ENCODE peak calls at places on chromosomes 1 and 21, in four cellular contexts. M, Q, B and Z are unnamed samples.
A peak's percentile ranks its signal among the peaks of the same experiment; 100 is the strongest.

GRCh38 chr1:5936621-5937372 is 55.4 kb downstream of the NPHP4 start:
- DNase-seq in M (peak; percentile 24), Q (no peak), B (no peak), Z (no peak)

GRCh38 chr1:52727114-52727586 is 897 bp downstream of the ZYG11B start:
- DNase-seq in M (no peak), Q (no peak), B (no peak), Z (no peak)

GRCh38 chr1:46406881-46407608 is 12.9 kb downstream of the FAAH start:
- DNase-seq in M (no peak), Q (no peak), B (no peak), Z (peak; percentile 27)

GRCh38 chr1:10001016-10001665 is 4.1 kb downstream of the RBP7 start:
- DNase-seq in M (no peak), Q (no peak), B (no peak), Z (no peak)

GRCh38 chr1:43152866-43153265 is 19.2 kb downstream of the EBNA1BP2 start:
- DNase-seq in M (no peak), Q (no peak), B (no peak), Z (no peak)

GRCh38 chr1:93179886-93180722 is at the start of gene TMED5:
- DNase-seq in M (peak; percentile 91), Q (peak; percentile 95), B (peak; percentile 90), Z (peak; percentile 96)

GRCh38 chr1:29655945-29656866 is 419.9 kb downstream of the PTPRU start:
- DNase-seq in M (peak; percentile 69), Q (no peak), B (no peak), Z (no peak)

GRCh38 chr1:8422439-8423133 is 104.7 kb downstream of the SLC45A1 start:
- DNase-seq in M (no peak), Q (no peak), B (no peak), Z (no peak)

GRCh38 chr1:52599236-52599635 is 2.9 kb upstream of the GPX7 start:
- DNase-seq in M (no peak), Q (no peak), B (no peak), Z (no peak)

GRCh38 chr21:23694396-23694795 is 1912.9 kb downstream of the MRPL39 start:
- DNase-seq in M (no peak), Q (no peak), B (no peak), Z (no peak)

GRCh38 chr21:35284199-35284598 is 235.1 kb upstream of the RUNX1 start:
- DNase-seq in M (no peak), Q (no peak), B (no peak), Z (no peak)

GRCh38 chr1:116340506-116341240 is 32.4 kb upstream of the ATP1A1 start:
- DNase-seq in M (no peak), Q (no peak), B (no peak), Z (no peak)

GRCh38 chr1:101511501-101511900 is 274.7 kb downstream of the S1PR1 start:
- DNase-seq in M (no peak), Q (no peak), B (no peak), Z (no peak)

GRCh38 chr1:17826165-17826488 is 71.0 kb downstream of the ACTL8 start:
- DNase-seq in M (peak; percentile 90), Q (peak; percentile 5), B (no peak), Z (peak; percentile 23)

GRCh38 chr1:67843335-67843734 is 10.1 kb upstream of the GNG12 start:
- DNase-seq in M (no peak), Q (no peak), B (no peak), Z (no peak)

GRCh38 chr1:15707239-15707940 is 23.3 kb downstream of the PLEKHM2 start:
- DNase-seq in M (no peak), Q (no peak), B (no peak), Z (no peak)

GRCh38 chr21:30345014-30345413 is 3.4 kb downstream of the KRTAP23-1 start:
- DNase-seq in M (no peak), Q (no peak), B (no peak), Z (no peak)

GRCh38 chr21:16302851-16303282 is 573.1 kb downstream of the USP25 start:
- DNase-seq in M (no peak), Q (no peak), B (no peak), Z (no peak)

GRCh38 chr21:16551101-16551695 is 821.4 kb downstream of the USP25 start:
- DNase-seq in M (no peak), Q (no peak), B (no peak), Z (peak; percentile 15)

GRCh38 chr1:5637171-5637570 is 355.1 kb downstream of the NPHP4 start:
- DNase-seq in M (no peak), Q (no peak), B (no peak), Z (no peak)

GRCh38 chr1:114128293-114128692 is 25.4 kb downstream of the SYT6 start:
- DNase-seq in M (no peak), Q (no peak), B (no peak), Z (no peak)

GRCh38 chr1:209860293-209860881 is 32.6 kb downstream of the UTP25 start:
- DNase-seq in M (peak; percentile 82), Q (peak; percentile 72), B (no peak), Z (peak; percentile 96)

GRCh38 chr1:114282751-114283403 is 129.2 kb upstream of the SYT6 start:
- DNase-seq in M (peak; percentile 93), Q (peak; percentile 80), B (peak; percentile 36), Z (peak; percentile 97)

GRCh38 chr1:195326325-195326724 is 1281.9 kb downstream of the KCNT2 start:
- DNase-seq in M (no peak), Q (no peak), B (no peak), Z (no peak)

GRCh38 chr1:9203623-9204022 is 31.0 kb upstream of the H6PD start:
- DNase-seq in M (no peak), Q (no peak), B (no peak), Z (no peak)

DNA sequence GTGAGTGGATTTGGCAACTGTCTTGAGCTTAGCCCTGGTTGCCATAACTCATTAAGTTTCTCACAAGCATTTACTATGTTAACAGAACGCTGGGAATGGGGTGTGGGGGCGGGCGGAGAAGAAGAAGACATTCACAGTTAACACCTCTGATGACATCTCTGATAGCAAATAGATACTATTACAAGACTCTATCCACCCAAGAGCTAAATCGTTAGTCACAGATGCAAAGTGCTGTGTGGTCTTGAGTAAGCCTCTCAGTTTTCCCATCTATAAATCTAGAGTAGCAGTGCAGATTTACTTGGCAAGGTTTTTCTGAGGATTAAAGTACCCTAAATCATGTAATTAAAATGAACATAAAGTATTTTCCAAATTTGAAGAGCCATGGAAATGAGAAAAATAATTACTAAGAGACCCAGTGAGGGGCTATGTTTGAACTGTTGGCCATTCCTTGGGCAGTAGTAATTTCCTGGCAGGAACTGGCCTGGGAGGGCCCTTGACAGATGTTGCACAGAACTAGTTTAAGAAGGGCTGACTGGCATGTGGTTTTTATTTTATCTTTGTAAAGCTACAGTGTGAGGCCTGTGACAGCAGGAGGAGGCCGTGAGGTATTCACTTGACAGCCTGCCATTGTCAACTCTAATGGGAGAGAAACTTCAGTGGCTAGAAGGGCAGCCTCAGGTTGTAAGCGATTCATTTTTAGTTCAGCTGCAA is 58.7 kb upstream of the APOBEC4 start:
- DNase-seq in M (no peak), Q (no peak), B (no peak), Z (no peak)
- TF ChIP-seq SUZ12 in M (no peak), Q (no peak), B (no peak), Z (no peak)

DNA sequence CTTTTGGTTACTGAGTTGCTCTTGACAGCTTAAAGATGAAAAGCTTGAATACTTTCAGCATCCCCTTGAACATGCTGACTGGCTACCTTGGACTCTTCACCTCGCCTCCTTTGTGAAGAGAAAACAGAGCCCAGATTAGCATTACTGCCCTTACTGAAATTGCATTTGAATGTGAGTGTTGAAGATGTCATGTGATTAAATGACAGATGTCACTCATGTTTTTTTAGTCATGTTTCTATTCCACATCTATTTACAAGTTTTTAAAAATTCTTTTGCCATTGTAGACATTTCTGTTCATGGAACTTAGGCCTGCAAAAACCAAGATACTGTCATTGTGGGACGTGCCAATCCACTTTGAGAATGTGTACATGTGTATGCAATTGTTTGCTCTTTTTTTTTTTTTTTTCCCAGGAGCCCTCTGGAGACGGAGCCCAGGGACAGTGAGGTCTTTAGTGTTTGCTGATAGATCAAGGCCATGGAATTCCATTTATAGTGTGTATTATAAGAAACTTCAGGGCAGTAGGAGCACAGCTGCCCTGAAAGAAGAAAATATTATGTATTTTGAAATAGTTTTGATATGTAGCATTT is 25.7 kb upstream of the IVNS1ABP start:
- DNase-seq in M (no peak), Q (peak; percentile 73), B (no peak), Z (no peak)
- H3K4me3 ChIP-seq in M (no peak overlapping the region), Q (no peak overlapping the region), B (no peak overlapping the region), Z (no peak overlapping the region)

GRCh38 chr1:54851406-54851805 is 35.6 kb downstream of the DHCR24 start:
- DNase-seq in M (no peak), Q (no peak), B (no peak), Z (no peak)

GRCh38 chr1:54851928-54852524 is 35.0 kb downstream of the DHCR24 start:
- DNase-seq in M (no peak), Q (no peak), B (no peak), Z (no peak)

GRCh38 chr1:54849219-54850081 is 37.5 kb downstream of the DHCR24 start:
- DNase-seq in M (no peak), Q (no peak), B (no peak), Z (no peak)

GRCh38 chr1:54850737-54851136 is 36.3 kb downstream of the DHCR24 start:
- DNase-seq in M (no peak), Q (no peak), B (no peak), Z (no peak)

GRCh38 chr1:54850082-54850730 is 36.8 kb downstream of the DHCR24 start:
- DNase-seq in M (no peak), Q (no peak), B (no peak), Z (no peak)
- TF ChIP-seq YY1 in M (no peak), Q (no peak), B (no peak), Z (no peak)

DNA sequence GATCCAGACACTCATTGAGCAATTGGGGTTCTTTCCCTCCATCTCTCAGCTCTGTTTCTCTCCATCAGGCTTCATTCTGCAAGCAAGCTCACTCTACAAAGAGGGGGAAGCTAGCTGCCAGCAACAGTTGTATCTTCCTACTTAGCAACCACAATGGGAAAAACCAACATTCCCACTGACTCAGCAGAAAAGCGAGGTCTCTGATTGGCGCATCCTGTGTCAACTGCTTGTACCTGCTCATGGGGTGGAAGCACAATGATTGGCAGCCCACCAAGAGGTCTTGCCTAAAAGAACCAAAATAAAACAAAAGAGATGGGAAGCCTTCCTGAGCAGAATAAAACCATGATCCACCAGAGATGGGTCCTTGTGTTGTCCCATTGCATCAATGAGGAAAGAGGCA is 4.0 kb upstream of the CDA start:
- DNase-seq in M (no peak), Q (peak; percentile 18), B (no peak), Z (no peak)
- TF ChIP-seq SUZ12 in M (no peak), Q (no peak), B (no peak), Z (no peak)

GRCh38 chr1:65149753-65150463 is 1.9 kb downstream of the AK4 start:
- DNase-seq in M (no peak), Q (no peak), B (no peak), Z (no peak)
- H3K4me3 ChIP-seq in M (peak overlapping the region; percentile 77), Q (peak overlapping the region; percentile 75), B (peak overlapping the region; percentile 87), Z (no peak overlapping the region)